ENCODE peak calls at places on chromosomes 6 and 20, in ten cellular contexts. N is CD4-positive, alpha-beta memory T cell; U is tibial artery; T is astrocyte; G is suprapubic skin; S is fibroblast of lung; V is HL-60; E is cardiac muscle cell; J is A549; L is effector memory CD4-positive, alpha-beta T cell. D is an unnamed sample.

GRCh38 chr6:57177545-57178225 is 5.6 kb downstream of the BAG2 start:
- DNase-seq in S (peak), V (no peak), L (no peak), E (peak), J (no peak), G (peak), T (no peak), U (peak), N (no peak), D (no peak)

GRCh38 chr6:108714774-108715414 is 133.3 kb upstream of the ARMC2 start:
- DNase-seq in T (no peak), G (no peak), S (peak), U (no peak), L (no peak), J (no peak), V (no peak), N (no peak), E (peak), D (no peak)

GRCh38 chr20:61333484-61334108 is 81.5 kb downstream of the CDH4 start:
- DNase-seq in U (no peak), V (no peak), T (no peak), J (no peak), E (no peak), G (no peak), L (no peak), N (no peak), S (no peak), D (no peak)

GRCh38 chr20:1935696-1936366 is 40.6 kb downstream of the SIRPA start:
- DNase-seq in S (no peak), L (no peak), T (no peak), G (no peak), E (peak), N (no peak), V (no peak), U (no peak), J (no peak), D (peak)

GRCh38 chr6:136719280-136720044 is 72.8 kb downstream of the MAP3K5 start:
- DNase-seq in U (no peak), G (no peak), J (no peak), L (no peak), N (no peak), V (no peak), E (no peak), T (no peak), S (no peak), D (no peak)

GRCh38 chr6:152378154-152378553 is 259.0 kb downstream of the SYNE1 start:
- DNase-seq in G (no peak), S (no peak), N (no peak), J (no peak), L (no peak), E (no peak), V (no peak), T (peak), U (no peak), D (peak)

GRCh38 chr6:142833054-142833453 is 111.9 kb downstream of the HIVEP2 start:
- DNase-seq in V (no peak), L (no peak), E (peak), T (peak), U (peak), N (no peak), G (no peak), J (peak), S (peak), D (no peak)

GRCh38 chr6:135555550-135555949 is 58.0 kb upstream of the AHI1 start:
- DNase-seq in J (no peak), E (no peak), N (no peak), U (no peak), L (no peak), G (no peak), T (no peak), S (no peak), V (peak), D (no peak)

GRCh38 chr20:16479666-16480065 is 93.6 kb downstream of the KIF16B start:
- DNase-seq in U (no peak), J (no peak), N (no peak), T (no peak), V (no peak), S (peak), L (no peak), E (no peak), G (no peak), D (no peak)

GRCh38 chr6:40295251-40295949 is 291.8 kb downstream of the LRFN2 start:
- DNase-seq in E (peak), T (no peak), J (no peak), V (no peak), L (no peak), N (no peak), U (no peak), G (no peak), S (no peak), D (no peak)

GRCh38 chr20:7392551-7392950 is 547.7 kb downstream of the HAO1 start:
- DNase-seq in J (no peak), N (no peak), S (no peak), L (no peak), V (no peak), T (peak), U (no peak), E (peak), G (no peak), D (no peak)

GRCh38 chr6:27617046-27617687 is 144.3 kb upstream of the ZNF184 start:
- DNase-seq in V (no peak), J (no peak), E (peak), N (no peak), S (peak), T (peak), G (no peak), U (no peak), L (no peak), D (no peak)

GRCh38 chr6:132369526-132369925 is 31.7 kb downstream of the MOXD1 start:
- DNase-seq in G (no peak), U (no peak), V (no peak), T (peak), J (no peak), S (peak), L (no peak), E (peak), N (no peak), D (no peak)
- H3K27ac ChIP-seq in G (no peak), U (no peak), V (no peak), T (no peak), J (no peak), S (no peak), L (no peak), E (no peak), N (no peak), D (no peak)

GRCh38 chr6:81562169-81562568 is 190.3 kb downstream of the TENT5A start:
- DNase-seq in S (peak), N (no peak), J (peak), T (peak), L (no peak), E (peak), G (no peak), V (no peak), U (no peak), D (no peak)
- H3K27ac ChIP-seq in S (no peak), N (no peak), J (no peak), T (peak), L (no peak), E (no peak), G (no peak), V (no peak), U (peak), D (no peak)

DNA sequence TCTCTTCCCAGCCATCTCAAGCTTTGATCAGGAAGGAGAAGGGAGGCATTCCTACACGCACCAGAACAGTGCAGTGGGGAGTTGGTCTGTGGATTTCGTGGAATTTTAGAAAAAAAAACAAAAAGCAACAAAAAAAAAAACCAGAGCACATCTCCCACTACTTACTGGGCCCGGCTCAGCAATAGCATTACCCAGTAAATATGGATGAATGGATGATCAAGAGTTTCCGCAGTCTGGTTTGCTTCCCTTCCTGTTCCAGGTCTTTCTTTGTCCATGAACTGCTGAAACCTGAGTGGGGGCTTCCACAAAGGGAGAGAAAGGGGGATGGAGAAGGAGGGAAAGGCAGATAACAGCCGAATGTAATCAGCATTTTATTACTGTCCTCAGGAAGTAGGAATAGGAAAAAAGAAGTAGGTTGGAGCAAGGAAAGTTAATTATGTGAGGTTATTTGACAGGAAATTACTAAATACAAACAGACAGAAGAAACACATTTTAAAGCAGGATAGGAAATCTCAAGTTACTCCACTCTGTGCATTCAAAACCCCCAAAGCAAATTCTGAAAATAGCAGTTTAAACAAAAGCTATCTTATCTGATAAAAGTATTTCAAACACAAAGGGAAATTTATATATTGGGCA is 349.0 kb downstream of the PRL start:
- DNase-seq in U (no peak), L (no peak), S (no peak), T (peak), V (no peak), J (no peak), E (no peak), G (no peak), N (no peak), D (no peak)
- H3K27ac ChIP-seq in U (no peak), L (no peak), S (no peak), T (peak), V (no peak), J (peak), E (peak), G (no peak), N (no peak), D (no peak)

GRCh38 chr6:41922154-41922553 is 855 bp downstream of the BYSL start:
- DNase-seq in S (no peak), T (no peak), N (no peak), J (no peak), E (no peak), U (no peak), V (no peak), G (no peak), L (no peak), D (no peak)
- H3K27ac ChIP-seq in S (peak), T (peak), N (peak), J (peak), E (peak), U (peak), V (peak), G (no peak), L (peak), D (no peak)

DNA sequence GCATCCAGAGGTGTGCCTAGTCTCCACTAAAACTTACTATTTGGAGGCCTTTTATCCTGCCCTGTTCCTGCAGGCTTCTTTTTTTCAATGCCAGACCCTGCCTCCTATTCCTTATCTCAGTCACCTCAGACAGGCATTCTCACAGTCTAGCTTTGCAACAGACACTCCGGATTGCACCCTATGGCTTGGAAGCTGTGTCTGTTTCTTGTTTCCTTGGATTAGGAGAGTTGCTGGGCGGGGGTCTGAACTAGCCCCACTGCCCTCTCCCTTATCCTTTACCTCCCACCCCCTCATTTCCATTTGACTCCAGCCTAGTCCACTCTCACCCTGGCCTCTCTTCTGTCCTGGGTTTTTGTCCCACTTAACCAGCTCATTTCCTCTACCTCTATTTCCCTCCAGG is 228.1 kb upstream of the CITED2 start:
- DNase-seq in E (no peak), S (no peak), N (no peak), L (no peak), G (no peak), J (no peak), V (no peak), T (no peak), U (no peak), D (no peak)
- H3K27ac ChIP-seq in E (peak), S (no peak), N (no peak), L (no peak), G (no peak), J (no peak), V (no peak), T (no peak), U (no peak), D (no peak)

D was measured in caudate nucleus.